ENCODE peak calls at places on chromosome 16, in ten cellular contexts. E, Z, P, W, C, U, O, A, J and D are unnamed samples.

GRCh38 chr16:70739389-70739788 is 53.5 kb upstream of the MTSS2 start:
- DNase-seq in E (no peak), Z (no peak), P (no peak), W (no peak), C (no peak), U (no peak), O (no peak), A (no peak), J (no peak), D (no peak)

GRCh38 chr16:12904041-12904671 is 2.8 kb downstream of the SHISA9 start:
- DNase-seq in E (no peak), Z (no peak), P (no peak), W (no peak), C (no peak), U (peak), O (no peak), A (no peak), J (no peak), D (no peak)

GRCh38 chr16:31480851-31481250 is 2.1 kb upstream of the SLC5A2 start:
- DNase-seq in E (no peak), Z (peak), P (no peak), W (no peak), C (no peak), U (no peak), O (no peak), A (peak), J (no peak), D (no peak)

GRCh38 chr16:17070882-17071592 is 399.7 kb downstream of the XYLT1 start:
- DNase-seq in E (no peak), Z (no peak), P (peak), W (peak), C (peak), U (peak), O (peak), A (no peak), J (peak), D (peak)

GRCh38 chr16:72819345-72819744 is 228.6 kb downstream of the ZFHX3 start:
- DNase-seq in E (no peak), Z (peak), P (no peak), W (no peak), C (no peak), U (no peak), O (no peak), A (no peak), J (no peak), D (no peak)

GRCh38 chr16:1374418-1375297 is 22.9 kb downstream of the GNPTG start:
- DNase-seq in E (no peak), Z (no peak), P (no peak), W (no peak), C (no peak), U (no peak), O (no peak), A (no peak), J (no peak), D (no peak)

GRCh38 chr16:19559242-19559910 is 3.9 kb downstream of the VPS35L start:
- DNase-seq in E (peak), Z (peak), P (peak), W (no peak), C (peak), U (peak), O (no peak), A (no peak), J (peak), D (no peak)

GRCh38 chr16:56936950-56937349 is 5.0 kb downstream of the HERPUD1 start:
- DNase-seq in E (no peak), Z (no peak), P (no peak), W (no peak), C (no peak), U (no peak), O (no peak), A (no peak), J (no peak), D (no peak)

GRCh38 chr16:89687092-89687940 is 827 bp downstream of the CDK10 start:
- DNase-seq in E (no peak), Z (peak), P (no peak), W (no peak), C (no peak), U (peak), O (no peak), A (no peak), J (peak), D (peak)

GRCh38 chr16:48054881-48055601 is 100.8 kb downstream of the ABCC12 start:
- DNase-seq in E (peak), Z (peak), P (peak), W (peak), C (peak), U (peak), O (peak), A (peak), J (peak), D (no peak)

GRCh38 chr16:27401768-27402568 is at the start of gene IL21R:
- DNase-seq in E (peak), Z (peak), P (no peak), W (peak), C (peak), U (no peak), O (peak), A (peak), J (peak), D (peak)

GRCh38 chr16:3190949-3191353 is 2.9 kb downstream of the OR1F1 start:
- DNase-seq in E (no peak), Z (no peak), P (no peak), W (no peak), C (no peak), U (no peak), O (no peak), A (no peak), J (no peak), D (no peak)

GRCh38 chr16:78126662-78127061 is 27.2 kb downstream of the WWOX start:
- DNase-seq in E (no peak), Z (no peak), P (no peak), W (no peak), C (no peak), U (no peak), O (no peak), A (no peak), J (no peak), D (no peak)

GRCh38 chr16:88385112-88385594 is 2.4 kb downstream of the ZNF469 start:
- DNase-seq in E (no peak), Z (no peak), P (no peak), W (no peak), C (no peak), U (no peak), O (no peak), A (no peak), J (no peak), D (no peak)

GRCh38 chr16:89315791-89316581 is 98.5 kb downstream of the ZNF778 start:
- DNase-seq in E (peak), Z (peak), P (no peak), W (peak), C (peak), U (no peak), O (peak), A (peak), J (peak), D (peak)

GRCh38 chr16:57834936-57835335 is 32.6 kb upstream of the KIFC3 start:
- DNase-seq in E (no peak), Z (no peak), P (no peak), W (no peak), C (no peak), U (peak), O (no peak), A (no peak), J (no peak), D (no peak)

GRCh38 chr16:26276289-26276688 is 584.5 kb downstream of the HS3ST4 start:
- DNase-seq in E (no peak), Z (no peak), P (no peak), W (no peak), C (no peak), U (no peak), O (no peak), A (no peak), J (no peak), D (no peak)

GRCh38 chr16:67647111-67647651 is 2.2 kb downstream of the CARMIL2 start:
- DNase-seq in E (no peak), Z (no peak), P (no peak), W (no peak), C (no peak), U (peak), O (no peak), A (no peak), J (no peak), D (no peak)

GRCh38 chr16:66324785-66325184 is 41.7 kb upstream of the CDH5 start:
- DNase-seq in E (no peak), Z (peak), P (no peak), W (no peak), C (no peak), U (peak), O (no peak), A (no peak), J (no peak), D (no peak)

GRCh38 chr16:89958068-89958467 is 9.5 kb downstream of the DEF8 start:
- DNase-seq in E (no peak), Z (peak), P (peak), W (no peak), C (no peak), U (peak), O (no peak), A (peak), J (peak), D (no peak)

GRCh38 chr16:89317101-89317671 is 99.7 kb downstream of the ZNF778 start:
- DNase-seq in E (no peak), Z (no peak), P (no peak), W (no peak), C (no peak), U (no peak), O (no peak), A (peak), J (no peak), D (no peak)

GRCh38 chr16:2037115-2037514 is 10.4 kb downstream of the NHERF2 start:
- DNase-seq in E (no peak), Z (no peak), P (no peak), W (no peak), C (no peak), U (no peak), O (no peak), A (no peak), J (no peak), D (no peak)

GRCh38 chr16:2505695-2506094 is 8.1 kb upstream of the ATP6V0C start:
- DNase-seq in E (no peak), Z (no peak), P (no peak), W (no peak), C (no peak), U (no peak), O (no peak), A (no peak), J (no peak), D (no peak)

GRCh38 chr16:29009050-29009837 is 24.4 kb downstream of the LAT start:
- DNase-seq in E (no peak), Z (no peak), P (no peak), W (peak), C (peak), U (no peak), O (no peak), A (no peak), J (no peak), D (no peak)

GRCh38 chr16:49179714-49180330 is 101.8 kb downstream of the CBLN1 start:
- DNase-seq in E (no peak), Z (no peak), P (no peak), W (no peak), C (no peak), U (no peak), O (no peak), A (no peak), J (no peak), D (no peak)

GRCh38 chr16:72362972-72363371 is 191.0 kb upstream of the PMFBP1 start:
- DNase-seq in E (no peak), Z (peak), P (no peak), W (no peak), C (no peak), U (no peak), O (no peak), A (no peak), J (peak), D (peak)

GRCh38 chr16:76705883-76706282 is 428.7 kb downstream of the CNTNAP4 start:
- DNase-seq in E (no peak), Z (no peak), P (no peak), W (no peak), C (no peak), U (no peak), O (no peak), A (no peak), J (no peak), D (no peak)

GRCh38 chr16:53680756-53681155 is 22.9 kb downstream of the RPGRIP1L start:
- DNase-seq in E (no peak), Z (no peak), P (no peak), W (no peak), C (no peak), U (no peak), O (no peak), A (no peak), J (no peak), D (no peak)

GRCh38 chr16:57354311-57354710 is 4.3 kb upstream of the CCL22 start:
- DNase-seq in E (no peak), Z (no peak), P (no peak), W (no peak), C (no peak), U (no peak), O (no peak), A (no peak), J (no peak), D (no peak)

GRCh38 chr16:50747206-50747956 is 5.5 kb downstream of the CYLD start:
- DNase-seq in E (no peak), Z (peak), P (peak), W (no peak), C (no peak), U (peak), O (no peak), A (no peak), J (peak), D (peak)

GRCh38 chr16:11136600-11136999 is 119.4 kb downstream of the SOCS1 start:
- DNase-seq in E (no peak), Z (peak), P (no peak), W (no peak), C (no peak), U (no peak), O (no peak), A (peak), J (no peak), D (no peak)

GRCh38 chr16:84825896-84826557 is 6.2 kb downstream of the CRISPLD2 start:
- DNase-seq in E (no peak), Z (no peak), P (no peak), W (no peak), C (no peak), U (no peak), O (no peak), A (no peak), J (no peak), D (no peak)

GRCh38 chr16:50302472-50303005 is 36.2 kb downstream of the ADCY7 start:
- DNase-seq in E (no peak), Z (no peak), P (no peak), W (no peak), C (no peak), U (no peak), O (no peak), A (no peak), J (no peak), D (no peak)